ENCODE peak calls at places on chromosome X, in six cellular contexts. One of them, this sample, is unnamed. For H3K4me1, the result is how much of the 10 kb centered on the place peaks cover.

GRCh38 chrX:75131973-75132627 is 24.0 kb downstream of the ABCB7 start:
- DNase-seq in lower lobe of right lung: no peak
- DNase-seq in GM23338: no peak
- DNase-seq in mesendoderm: no peak
- DNase-seq in heart left ventricle: peak
- DNase-seq in aorta: peak
- DNase-seq in this sample: no peak

GRCh38 chrX:68684291-68684918 is 36.9 kb downstream of the STARD8 start:
- DNase-seq in GM23338: no peak
- DNase-seq in lower lobe of right lung: peak
- DNase-seq in mesendoderm: peak
- DNase-seq in aorta: peak
- DNase-seq in heart left ventricle: peak
- DNase-seq in this sample: peak

GRCh38 chrX:17473021-17473420 is 98.0 kb downstream of the NHS start:
- DNase-seq in heart left ventricle: no peak
- DNase-seq in aorta: no peak
- DNase-seq in GM23338: no peak
- DNase-seq in lower lobe of right lung: no peak
- DNase-seq in mesendoderm: no peak
- DNase-seq in this sample: no peak

GRCh38 chrX:138127314-138127713 is 561.4 kb downstream of the ZIC3 start:
- DNase-seq in mesendoderm: no peak
- DNase-seq in GM23338: no peak
- DNase-seq in lower lobe of right lung: no peak
- DNase-seq in aorta: no peak
- DNase-seq in heart left ventricle: no peak
- DNase-seq in this sample: no peak

GRCh38 chrX:124332481-124333424 is at the start of gene TEX13D:
- DNase-seq in lower lobe of right lung: no peak
- DNase-seq in heart left ventricle: no peak
- DNase-seq in mesendoderm: no peak
- DNase-seq in aorta: peak
- DNase-seq in GM23338: peak
- DNase-seq in this sample: no peak

GRCh38 chrX:105190252-105190853 is 30.1 kb downstream of the TEX13A start:
- DNase-seq in GM23338: peak
- DNase-seq in lower lobe of right lung: no peak
- DNase-seq in mesendoderm: peak
- DNase-seq in heart left ventricle: no peak
- DNase-seq in aorta: no peak
- DNase-seq in this sample: no peak

GRCh38 chrX:51608766-51609165 is 9.9 kb downstream of the CENPVL3 start:
- DNase-seq in GM23338: no peak
- DNase-seq in aorta: no peak
- DNase-seq in mesendoderm: no peak
- DNase-seq in lower lobe of right lung: no peak
- DNase-seq in heart left ventricle: no peak
- DNase-seq in this sample: no peak

GRCh38 chrX:141642979-141643378 is 53.5 kb downstream of the SPANXA2 start:
- DNase-seq in aorta: no peak
- DNase-seq in lower lobe of right lung: no peak
- DNase-seq in heart left ventricle: no peak
- DNase-seq in mesendoderm: peak
- DNase-seq in GM23338: peak
- DNase-seq in this sample: no peak

GRCh38 chrX:9890541-9891200 is 76.5 kb upstream of the CLDN34 start:
- DNase-seq in GM23338: no peak
- DNase-seq in heart left ventricle: no peak
- DNase-seq in aorta: no peak
- DNase-seq in lower lobe of right lung: no peak
- DNase-seq in mesendoderm: no peak
- DNase-seq in this sample: no peak
- H3K4me1 ChIP-seq in GM23338: under half
- H3K4me1 ChIP-seq in heart left ventricle: under half
- H3K4me1 ChIP-seq in aorta: under half
- H3K4me1 ChIP-seq in lower lobe of right lung: under half
- H3K4me1 ChIP-seq in mesendoderm: under half
- H3K4me1 ChIP-seq in this sample: under half

GRCh38 chrX:153933751-153934472 is 925 bp downstream of the NAA10 start:
- DNase-seq in lower lobe of right lung: no peak
- DNase-seq in heart left ventricle: no peak
- DNase-seq in aorta: no peak
- DNase-seq in GM23338: no peak
- DNase-seq in mesendoderm: no peak
- DNase-seq in this sample: no peak
- H3K4me1 ChIP-seq in lower lobe of right lung: under half
- H3K4me1 ChIP-seq in heart left ventricle: under half
- H3K4me1 ChIP-seq in aorta: under half
- H3K4me1 ChIP-seq in GM23338: under half
- H3K4me1 ChIP-seq in mesendoderm: under half
- H3K4me1 ChIP-seq in this sample: under half

GRCh38 chrX:24167719-24168472 is 18.4 kb downstream of the ZFX start:
- DNase-seq in mesendoderm: no peak
- DNase-seq in heart left ventricle: no peak
- DNase-seq in lower lobe of right lung: no peak
- DNase-seq in aorta: no peak
- DNase-seq in GM23338: no peak
- DNase-seq in this sample: no peak

GRCh38 chrX:24166078-24166477 is 16.5 kb downstream of the ZFX start:
- DNase-seq in GM23338: no peak
- DNase-seq in aorta: no peak
- DNase-seq in mesendoderm: no peak
- DNase-seq in lower lobe of right lung: no peak
- DNase-seq in heart left ventricle: no peak
- DNase-seq in this sample: no peak

GRCh38 chrX:24173115-24173847 is 23.8 kb downstream of the ZFX start:
- DNase-seq in lower lobe of right lung: no peak
- DNase-seq in aorta: no peak
- DNase-seq in mesendoderm: no peak
- DNase-seq in heart left ventricle: no peak
- DNase-seq in GM23338: no peak
- DNase-seq in this sample: no peak

GRCh38 chrX:24168807-24169206 is 19.3 kb downstream of the ZFX start:
- DNase-seq in GM23338: no peak
- DNase-seq in heart left ventricle: no peak
- DNase-seq in aorta: no peak
- DNase-seq in lower lobe of right lung: no peak
- DNase-seq in mesendoderm: no peak
- DNase-seq in this sample: no peak

DNA sequence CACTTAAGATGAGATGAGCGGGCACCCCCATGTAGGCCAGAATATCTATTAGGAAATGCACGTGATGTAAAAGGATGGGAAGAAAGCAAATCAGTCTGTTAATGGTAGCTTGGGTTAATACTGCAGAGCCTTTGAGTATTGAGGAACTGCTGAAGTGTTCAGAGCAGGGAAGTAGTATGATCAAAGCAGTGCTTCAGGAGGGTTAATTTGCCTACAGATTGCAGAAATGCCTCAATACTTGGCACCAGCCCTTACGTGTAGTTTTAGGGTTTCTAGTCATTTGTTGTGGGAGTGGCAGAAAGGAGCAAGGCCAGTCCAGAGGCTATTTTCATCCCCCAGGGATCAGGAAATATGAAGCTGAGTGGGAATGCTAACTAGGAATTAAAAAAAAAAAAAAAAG is 19.7 kb downstream of the ZFX start:
- DNase-seq in aorta: no peak
- DNase-seq in mesendoderm: no peak
- DNase-seq in heart left ventricle: no peak
- DNase-seq in GM23338: no peak
- DNase-seq in lower lobe of right lung: no peak
- DNase-seq in this sample: no peak
- H3K4me1 ChIP-seq in aorta: under half
- H3K4me1 ChIP-seq in mesendoderm: under half
- H3K4me1 ChIP-seq in heart left ventricle: under half
- H3K4me1 ChIP-seq in GM23338: under half
- H3K4me1 ChIP-seq in lower lobe of right lung: under half
- H3K4me1 ChIP-seq in this sample: under half

DNA sequence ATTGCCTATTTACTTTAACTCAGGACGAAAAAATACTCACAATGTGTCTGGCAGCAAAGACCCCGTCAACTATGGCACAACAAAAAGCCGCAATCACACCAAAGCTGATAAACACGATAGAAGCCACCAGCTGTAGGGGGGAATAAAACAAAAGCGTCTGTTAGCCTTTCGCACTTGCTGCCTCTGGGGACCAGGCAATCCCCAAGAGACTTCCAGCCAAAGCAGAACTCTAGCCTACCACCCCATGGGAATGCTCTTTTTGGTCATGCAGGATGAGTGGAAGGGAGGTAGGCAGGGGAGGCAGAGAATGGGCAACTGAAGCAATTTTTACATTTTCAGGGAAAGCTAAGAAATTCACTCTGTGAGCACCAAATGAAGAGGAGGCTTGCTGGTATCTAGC is 20.1 kb downstream of the TMEM255A start:
- DNase-seq in lower lobe of right lung: no peak
- DNase-seq in mesendoderm: no peak
- DNase-seq in aorta: no peak
- DNase-seq in GM23338: no peak
- DNase-seq in heart left ventricle: no peak
- DNase-seq in this sample: no peak
- H3K4me1 ChIP-seq in lower lobe of right lung: under half
- H3K4me1 ChIP-seq in mesendoderm: under half
- H3K4me1 ChIP-seq in aorta: under half
- H3K4me1 ChIP-seq in GM23338: under half
- H3K4me1 ChIP-seq in heart left ventricle: under half
- H3K4me1 ChIP-seq in this sample: under half

DNA sequence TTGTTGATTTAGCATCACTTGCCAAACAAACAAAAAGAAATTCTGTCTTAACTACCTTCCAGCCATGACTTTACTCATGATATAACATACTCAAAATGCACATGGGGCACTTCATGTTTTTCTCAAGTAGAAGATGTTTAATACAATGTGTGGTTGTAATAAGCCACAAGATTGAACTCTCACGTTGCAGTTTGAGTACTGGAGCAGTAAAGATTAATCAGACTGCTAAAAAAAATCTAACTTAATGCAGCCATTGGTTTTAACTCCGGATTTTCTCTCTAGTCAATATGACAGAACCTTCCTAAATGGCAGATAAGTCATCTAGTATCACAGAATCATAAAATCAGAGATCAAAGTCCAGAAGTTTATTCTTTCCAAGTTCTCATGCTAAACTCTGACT is 117.9 kb downstream of the SH3KBP1 start:
- DNase-seq in mesendoderm: no peak
- DNase-seq in heart left ventricle: no peak
- DNase-seq in aorta: no peak
- DNase-seq in GM23338: no peak
- DNase-seq in lower lobe of right lung: no peak
- DNase-seq in this sample: no peak
- H3K4me1 ChIP-seq in mesendoderm: under half
- H3K4me1 ChIP-seq in heart left ventricle: under half
- H3K4me1 ChIP-seq in aorta: under half
- H3K4me1 ChIP-seq in GM23338: under half
- H3K4me1 ChIP-seq in lower lobe of right lung: under half
- H3K4me1 ChIP-seq in this sample: under half

GRCh38 chrX:21972721-21973120 is 32.2 kb downstream of the SMS start:
- DNase-seq in mesendoderm: peak
- DNase-seq in aorta: no peak
- DNase-seq in lower lobe of right lung: no peak
- DNase-seq in GM23338: peak
- DNase-seq in heart left ventricle: no peak
- DNase-seq in this sample: no peak

GRCh38 chrX:21975827-21976226 is 35.3 kb downstream of the SMS start:
- DNase-seq in mesendoderm: peak
- DNase-seq in lower lobe of right lung: no peak
- DNase-seq in aorta: no peak
- DNase-seq in GM23338: peak
- DNase-seq in heart left ventricle: no peak
- DNase-seq in this sample: no peak

GRCh38 chrX:21974011-21974385 is 33.5 kb downstream of the SMS start:
- DNase-seq in GM23338: no peak
- DNase-seq in heart left ventricle: no peak
- DNase-seq in lower lobe of right lung: no peak
- DNase-seq in aorta: no peak
- DNase-seq in mesendoderm: peak
- DNase-seq in this sample: no peak

GRCh38 chrX:21973321-21974010 is 33.0 kb downstream of the SMS start:
- DNase-seq in GM23338: no peak
- DNase-seq in aorta: no peak
- DNase-seq in mesendoderm: peak
- DNase-seq in heart left ventricle: no peak
- DNase-seq in lower lobe of right lung: no peak
- DNase-seq in this sample: no peak

GRCh38 chrX:21975242-21975641 is 34.7 kb downstream of the SMS start:
- DNase-seq in GM23338: no peak
- DNase-seq in heart left ventricle: no peak
- DNase-seq in lower lobe of right lung: no peak
- DNase-seq in aorta: no peak
- DNase-seq in mesendoderm: no peak
- DNase-seq in this sample: no peak
- H3K4me1 ChIP-seq in GM23338: under half
- H3K4me1 ChIP-seq in heart left ventricle: under half
- H3K4me1 ChIP-seq in lower lobe of right lung: under half
- H3K4me1 ChIP-seq in aorta: under half
- H3K4me1 ChIP-seq in mesendoderm: under half
- H3K4me1 ChIP-seq in this sample: under half

GRCh38 chrX:19627533-19627932 is 112.2 kb upstream of the MAP3K15 start:
- DNase-seq in mesendoderm: no peak
- DNase-seq in aorta: no peak
- DNase-seq in lower lobe of right lung: no peak
- DNase-seq in GM23338: no peak
- DNase-seq in heart left ventricle: no peak
- DNase-seq in this sample: no peak
- H3K4me1 ChIP-seq in mesendoderm: under half
- H3K4me1 ChIP-seq in aorta: under half
- H3K4me1 ChIP-seq in lower lobe of right lung: under half
- H3K4me1 ChIP-seq in GM23338: under half
- H3K4me1 ChIP-seq in heart left ventricle: under half
- H3K4me1 ChIP-seq in this sample: under half